ENCODE peak calls at places on chromosomes 3 and 15, in ten cellular contexts. D, U, O, M, S, P, B, G, C and R are unnamed samples.

GRCh38 chr3:131083190-131083863 is 56.6 kb downstream of the NEK11 start:
- DNase-seq in D (peak; percentile 34), U (peak; percentile 100), O (peak; percentile 68), M (no peak), S (no peak), P (no peak), B (no peak), G (peak; percentile 48), C (no peak), R (peak; percentile 53)

GRCh38 chr3:112056451-112056929 is 22.0 kb downstream of the TMPRSS7 start:
- DNase-seq in D (peak; percentile 50), U (no peak), O (peak; percentile 23), M (no peak), S (peak; percentile 59), P (no peak), B (peak; percentile 92), G (no peak), C (no peak), R (no peak)

GRCh38 chr15:49471733-49472132 is 48.7 kb downstream of the FGF7 start:
- DNase-seq in D (no peak), U (no peak), O (no peak), M (no peak), S (no peak), P (peak; percentile 16), B (no peak), G (no peak), C (no peak), R (no peak)

GRCh38 chr15:43934480-43934879 is 107.7 kb downstream of the WDR76 start:
- DNase-seq in D (no peak), U (no peak), O (no peak), M (no peak), S (peak; percentile 39), P (no peak), B (peak; percentile 52), G (no peak), C (no peak), R (no peak)

GRCh38 chr3:150798122-150798618 is 35.2 kb upstream of the SIAH2 start:
- DNase-seq in D (peak; percentile 35), U (no peak), O (no peak), M (no peak), S (no peak), P (no peak), B (no peak), G (no peak), C (no peak), R (peak; percentile 40)

GRCh38 chr3:24498391-24498790 is 3.7 kb upstream of the THRB start:
- DNase-seq in D (no peak), U (no peak), O (no peak), M (no peak), S (no peak), P (no peak), B (no peak), G (no peak), C (no peak), R (no peak)

GRCh38 chr15:38224486-38224885 is 28.1 kb upstream of the SPRED1 start:
- DNase-seq in D (no peak), U (no peak), O (no peak), M (no peak), S (no peak), P (no peak), B (no peak), G (no peak), C (no peak), R (no peak)

GRCh38 chr3:152419748-152420147 is 151.0 kb downstream of the MBNL1 start:
- DNase-seq in D (no peak), U (no peak), O (no peak), M (no peak), S (no peak), P (no peak), B (no peak), G (no peak), C (no peak), R (no peak)

GRCh38 chr15:25714538-25714840 is 148.6 kb downstream of the ATP10A start:
- DNase-seq in D (no peak), U (no peak), O (no peak), M (no peak), S (no peak), P (no peak), B (no peak), G (no peak), C (no peak), R (no peak)

GRCh38 chr3:37040231-37040630 is 46.9 kb downstream of the MLH1 start:
- DNase-seq in D (no peak), U (no peak), O (no peak), M (no peak), S (no peak), P (no peak), B (peak; percentile 44), G (no peak), C (no peak), R (no peak)

GRCh38 chr3:195549931-195550519 is 6.9 kb upstream of the PPP1R2 start:
- DNase-seq in D (no peak), U (no peak), O (no peak), M (peak; percentile 59), S (no peak), P (peak; percentile 49), B (no peak), G (no peak), C (no peak), R (no peak)

GRCh38 chr3:100165926-100166550 is 51.7 kb upstream of the FILIP1L start:
- DNase-seq in D (no peak), U (no peak), O (no peak), M (no peak), S (no peak), P (no peak), B (no peak), G (no peak), C (no peak), R (no peak)

GRCh38 chr15:34147371-34148140 is 45.7 kb downstream of the PGBD4 start:
- DNase-seq in D (no peak), U (no peak), O (peak; percentile 29), M (no peak), S (no peak), P (no peak), B (peak; percentile 24), G (no peak), C (no peak), R (no peak)

GRCh38 chr15:72184165-72184811 is 13.3 kb downstream of the GRAMD2A start:
- DNase-seq in D (peak; percentile 63), U (no peak), O (peak; percentile 39), M (no peak), S (no peak), P (no peak), B (no peak), G (peak; percentile 71), C (peak; percentile 76), R (peak; percentile 72)

GRCh38 chr3:2458816-2459215 is 360.1 kb downstream of the CNTN4 start:
- DNase-seq in D (no peak), U (no peak), O (no peak), M (no peak), S (no peak), P (no peak), B (no peak), G (no peak), C (no peak), R (no peak)

DNA sequence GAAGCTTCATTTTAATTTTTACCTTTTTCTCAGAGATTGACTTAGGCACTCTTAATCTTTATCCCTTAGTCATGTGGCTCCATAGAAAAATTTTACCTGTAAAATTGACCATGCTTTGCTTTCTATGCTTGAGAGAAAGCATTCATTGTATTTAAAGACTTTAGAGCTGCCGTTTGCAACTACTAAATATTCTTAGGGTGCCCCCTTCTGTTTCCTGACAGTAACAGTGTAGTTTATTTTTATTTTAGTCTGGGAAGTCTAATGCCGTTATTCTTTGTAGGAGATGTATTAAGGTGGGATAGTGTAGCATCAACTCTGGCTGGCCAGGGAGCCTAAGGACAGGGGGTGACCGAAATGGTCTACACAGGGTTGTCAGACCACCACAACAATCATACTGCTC is 84.5 kb upstream of the SYNPR start:
- DNase-seq in D (no peak), U (no peak), O (peak; percentile 27), M (no peak), S (peak; percentile 11), P (no peak), B (no peak), G (peak; percentile 14), C (no peak), R (no peak)
- TF ChIP-seq CTCF in D (no peak), U (peak; percentile 71), O (peak; percentile 33), M (peak; percentile 30), S (peak; percentile 50), P (no peak), B (peak; percentile 47), G (peak; percentile 16), C (no peak), R (peak; percentile 41)

DNA sequence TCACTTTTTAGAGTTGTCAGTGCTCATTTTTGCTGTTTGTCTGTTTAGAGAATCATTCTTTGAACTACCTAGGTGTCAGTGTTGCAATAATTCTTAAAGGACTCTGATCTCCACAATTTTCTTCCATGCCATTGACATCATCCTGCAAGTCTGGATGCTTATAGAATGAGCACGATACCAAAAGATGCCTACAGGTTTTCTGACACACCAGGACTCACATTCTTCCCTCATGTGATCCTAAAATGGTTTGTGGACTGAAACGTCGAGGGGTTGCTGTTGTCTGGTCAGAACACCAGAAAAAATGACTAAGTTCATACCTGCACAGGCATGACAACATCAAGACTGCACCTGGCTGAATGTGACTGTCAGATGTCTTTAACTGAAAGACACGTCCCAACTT is 95.9 kb downstream of the SEMA5B start:
- DNase-seq in D (no peak), U (no peak), O (no peak), M (no peak), S (no peak), P (no peak), B (no peak), G (no peak), C (no peak), R (no peak)
- TF ChIP-seq CTCF in D (no peak), U (no peak), O (no peak), M (no peak), S (no peak), P (no peak), B (no peak), G (no peak), C (no peak), R (no peak)

DNA sequence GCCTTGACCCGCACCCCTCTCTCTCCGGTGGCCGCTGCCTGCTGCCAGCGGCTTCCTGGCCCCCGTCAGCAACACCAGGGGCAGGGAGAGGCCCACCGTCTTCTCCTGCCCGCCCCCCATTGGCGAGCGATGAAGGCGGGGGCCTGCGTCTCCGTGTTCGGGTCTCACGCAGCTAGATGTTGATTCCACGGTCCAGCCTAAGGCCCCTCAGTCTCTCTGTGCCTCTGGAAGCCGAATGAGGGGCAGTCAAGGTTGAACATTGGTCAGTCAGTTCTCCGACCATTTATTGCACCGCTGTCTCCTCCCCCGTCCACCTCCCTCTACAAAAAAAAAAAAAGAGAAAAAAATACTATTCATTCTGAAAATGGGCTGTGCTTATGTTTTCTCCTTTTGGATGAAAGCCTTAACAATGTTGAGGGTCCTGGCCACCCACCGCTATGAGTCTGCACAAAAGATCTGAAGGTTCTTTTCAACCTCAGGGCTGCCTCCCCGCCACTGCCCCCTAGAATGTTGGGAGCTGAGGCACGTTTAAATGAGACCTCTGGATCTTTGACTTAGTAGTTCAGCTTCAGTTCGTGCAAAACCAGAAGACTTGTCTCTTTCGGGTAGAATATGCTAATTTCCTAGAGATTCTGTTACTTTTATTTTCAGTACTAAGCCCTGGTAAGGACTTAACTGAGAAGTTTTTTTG is 724 bp downstream of the IREB2 start:
- DNase-seq in D (no peak), U (peak; percentile 60), O (peak; percentile 23), M (no peak), S (no peak), P (peak; percentile 24), B (no peak), G (peak; percentile 17), C (no peak), R (peak; percentile 61)
- TF ChIP-seq CTCF in D (no peak), U (peak; percentile 47), O (peak; percentile 38), M (no peak), S (peak; percentile 46), P (peak; percentile 11), B (peak; percentile 28), G (no peak), C (no peak), R (no peak)

GRCh38 chr3:186930639-186931486 is 537 bp downstream of the ST6GAL1 start:
- DNase-seq in D (peak; percentile 67), U (peak; percentile 70), O (peak; percentile 57), M (peak; percentile 71), S (no peak), P (peak; percentile 77), B (peak; percentile 34), G (peak; percentile 79), C (peak; percentile 74), R (peak; percentile 73)
- TF ChIP-seq CTCF in D (no peak), U (peak; percentile 15), O (no peak), M (no peak), S (no peak), P (peak; percentile 8), B (no peak), G (no peak), C (no peak), R (no peak)